ENCODE peak calls at places on chromosomes 7 and 10, in seven cellular contexts. O is LoVo, L is nephron progenitor cell, E is cardiac muscle cell, H is upper lobe of right lung, Z is HCT116, P is NCI-H748 treated with DMSO at 0.1 percent for 48 hours. A is an unnamed sample.
A peak's percentile ranks its signal among the peaks of the same experiment; 100 is the strongest.

GRCh38 chr10:72242675-72243074 is 26.6 kb upstream of the ASCC1 start:
- DNase-seq in O (no peak), L (no peak), E (peak; percentile 98), H (peak; percentile 71), Z (no peak), P (no peak), A (no peak)

GRCh38 chr7:22444181-22444966 is 55.6 kb downstream of the STEAP1B start:
- DNase-seq in O (no peak), L (no peak), E (peak; percentile 45), H (no peak), Z (no peak), P (no peak), A (no peak)

GRCh38 chr10:75401569-75402485 is at the start of gene ZNF503:
- DNase-seq in O (peak; percentile 91), L (peak; percentile 93), E (peak; percentile 99), H (peak; percentile 98), Z (peak; percentile 94), P (peak; percentile 88), A (peak; percentile 98)

GRCh38 chr7:152594801-152595200 is 81.1 kb downstream of the XRCC2 start:
- DNase-seq in O (no peak), L (no peak), E (no peak), H (no peak), Z (no peak), P (no peak), A (no peak)

GRCh38 chr10:58291538-58292174 is 22.7 kb downstream of the CISD1 start:
- DNase-seq in O (peak; percentile 60), L (no peak), E (peak; percentile 80), H (no peak), Z (peak; percentile 24), P (no peak), A (peak; percentile 67)

GRCh38 chr10:120586471-120586872 is 129.4 kb downstream of the PLPP4 start:
- DNase-seq in O (no peak), L (no peak), E (no peak), H (no peak), Z (no peak), P (no peak), A (no peak)

GRCh38 chr10:74873803-74874452 is 47.5 kb downstream of the KAT6B start:
- DNase-seq in O (no peak), L (no peak), E (no peak), H (no peak), Z (no peak), P (no peak), A (no peak)

GRCh38 chr7:38675500-38676106 is 44.4 kb upstream of the AMPH start:
- DNase-seq in O (no peak), L (no peak), E (no peak), H (no peak), Z (no peak), P (peak; percentile 18), A (no peak)

GRCh38 chr7:4715385-4715770 is 33.3 kb downstream of the FOXK1 start:
- DNase-seq in O (no peak), L (no peak), E (peak; percentile 94), H (peak; percentile 75), Z (no peak), P (no peak), A (no peak)

A was measured in SW480.